ENCODE peak calls at places on chromosome 14, in ten cellular contexts. B is cardiac fibroblast; Z is NCI-H345; E is AG04449; M is lung; L is stimulated activated CD4-positive, alpha-beta T cell treated with anti-CD3 and anti-CD28 coated beads, Interleukin-1b, Interleukin-23, amount 100 ng/mL, for 4 hours; H is activated T-helper 1 cell treated with Interleukin-2 at 50 U/mL for 16 hours; Q is BJ; F is ovary; J is ELF-1. A is an unnamed sample.

GRCh38 chr14:95300697-95301526 is 18.8 kb downstream of the CLMN start:
- DNase-seq in B (no peak), Z (no peak), E (no peak), M (no peak), L (no peak), H (no peak), Q (no peak), F (no peak), J (no peak), A (no peak)

GRCh38 chr14:38442208-38442607 is 186.3 kb upstream of the CLEC14A start:
- DNase-seq in B (peak), Z (no peak), E (no peak), M (no peak), L (no peak), H (no peak), Q (no peak), F (no peak), J (no peak), A (no peak)

GRCh38 chr14:102394717-102395378 is 32.1 kb downstream of the TECPR2 start:
- DNase-seq in B (no peak), Z (no peak), E (no peak), M (peak), L (no peak), H (no peak), Q (no peak), F (no peak), J (peak), A (no peak)

GRCh38 chr14:90681889-90682429 is 134.3 kb downstream of the TTC7B start:
- DNase-seq in B (no peak), Z (no peak), E (no peak), M (no peak), L (no peak), H (no peak), Q (no peak), F (no peak), J (no peak), A (no peak)

GRCh38 chr14:104694991-104695659 is 5.7 kb downstream of the INF2 start:
- DNase-seq in B (no peak), Z (peak), E (no peak), M (no peak), L (no peak), H (peak), Q (no peak), F (no peak), J (no peak), A (no peak)

GRCh38 chr14:44956866-44957265 is 4.9 kb downstream of the KLHL28 start:
- DNase-seq in B (no peak), Z (no peak), E (no peak), M (no peak), L (no peak), H (no peak), Q (no peak), F (no peak), J (no peak), A (no peak)

GRCh38 chr14:68685419-68686211 is 107.3 kb downstream of the ZFP36L1 start:
- DNase-seq in B (peak), Z (no peak), E (no peak), M (no peak), L (peak), H (peak), Q (no peak), F (peak), J (peak), A (no peak)

GRCh38 chr14:92740440-92740839 is 8.0 kb downstream of the LGMN start:
- DNase-seq in B (no peak), Z (no peak), E (no peak), M (no peak), L (no peak), H (no peak), Q (no peak), F (no peak), J (no peak), A (no peak)

GRCh38 chr14:97276573-97276972 is 479.4 kb downstream of the VRK1 start:
- DNase-seq in B (no peak), Z (no peak), E (no peak), M (no peak), L (no peak), H (no peak), Q (no peak), F (no peak), J (no peak), A (no peak)

GRCh38 chr14:24965934-24966593 is 83.9 kb downstream of the STXBP6 start:
- DNase-seq in B (peak), Z (no peak), E (peak), M (no peak), L (no peak), H (no peak), Q (peak), F (no peak), J (peak), A (no peak)

GRCh38 chr14:91870001-91870400 is 2.7 kb upstream of the TC2N start:
- DNase-seq in B (no peak), Z (no peak), E (no peak), M (no peak), L (peak), H (peak), Q (no peak), F (no peak), J (no peak), A (no peak)

GRCh38 chr14:104423715-104424405 is 155.7 kb upstream of the C14orf180 start:
- DNase-seq in B (no peak), Z (no peak), E (no peak), M (peak), L (no peak), H (no peak), Q (no peak), F (peak), J (no peak), A (no peak)

GRCh38 chr14:102731871-102732800 is 45.1 kb upstream of the TRAF3 start:
- DNase-seq in B (no peak), Z (no peak), E (no peak), M (no peak), L (no peak), H (no peak), Q (no peak), F (no peak), J (no peak), A (no peak)

GRCh38 chr14:77031680-77032482 is 3.4 kb upstream of the IRF2BPL start:
- DNase-seq in B (peak), Z (no peak), E (no peak), M (no peak), L (no peak), H (no peak), Q (no peak), F (peak), J (no peak), A (peak)

GRCh38 chr14:50813544-50813863 is 17.5 kb downstream of the NIN start:
- DNase-seq in B (no peak), Z (no peak), E (no peak), M (no peak), L (no peak), H (no peak), Q (no peak), F (no peak), J (no peak), A (no peak)

GRCh38 chr14:70808023-70808401 is 1.3 kb downstream of the MAP3K9 start:
- DNase-seq in B (no peak), Z (peak), E (no peak), M (peak), L (peak), H (peak), Q (no peak), F (no peak), J (peak), A (peak)

GRCh38 chr14:105528859-105529505 is 2.6 kb downstream of the TMEM121 start:
- DNase-seq in B (no peak), Z (no peak), E (no peak), M (no peak), L (peak), H (no peak), Q (no peak), F (no peak), J (peak), A (no peak)

GRCh38 chr14:69353168-69353567 is 44.9 kb downstream of the ERH start:
- DNase-seq in B (no peak), Z (no peak), E (no peak), M (no peak), L (no peak), H (no peak), Q (no peak), F (no peak), J (no peak), A (no peak)

GRCh38 chr14:105354541-105354940 is 40.0 kb downstream of the PACS2 start:
- DNase-seq in B (no peak), Z (no peak), E (no peak), M (no peak), L (no peak), H (no peak), Q (no peak), F (no peak), J (no peak), A (no peak)

GRCh38 chr14:29580763-29581162 is 346.9 kb downstream of the PRKD1 start:
- DNase-seq in B (no peak), Z (no peak), E (no peak), M (no peak), L (no peak), H (no peak), Q (no peak), F (no peak), J (no peak), A (no peak)

GRCh38 chr14:54188036-54188666 is 208.7 kb upstream of the CDKN3 start:
- DNase-seq in B (no peak), Z (no peak), E (no peak), M (no peak), L (no peak), H (no peak), Q (no peak), F (no peak), J (peak), A (no peak)

GRCh38 chr14:96567289-96567899 is 65.2 kb downstream of the PAPOLA start:
- DNase-seq in B (peak), Z (peak), E (peak), M (no peak), L (no peak), H (no peak), Q (no peak), F (no peak), J (no peak), A (no peak)

GRCh38 chr14:92692822-92693226 is 55.6 kb downstream of the LGMN start:
- DNase-seq in B (peak), Z (peak), E (no peak), M (peak), L (no peak), H (peak), Q (no peak), F (no peak), J (no peak), A (peak)

GRCh38 chr14:104150201-104151027 is 12.0 kb downstream of the KIF26A start:
- DNase-seq in B (peak), Z (peak), E (no peak), M (no peak), L (no peak), H (no peak), Q (peak), F (peak), J (peak), A (peak)

GRCh38 chr14:24372701-24373416 is 4.9 kb downstream of the NFATC4 start:
- DNase-seq in B (peak), Z (peak), E (no peak), M (no peak), L (no peak), H (no peak), Q (no peak), F (peak), J (no peak), A (no peak)

GRCh38 chr14:23481362-23481970 is 12.0 kb downstream of the NGDN start:
- DNase-seq in B (peak), Z (no peak), E (no peak), M (no peak), L (no peak), H (no peak), Q (no peak), F (no peak), J (peak), A (no peak)

GRCh38 chr14:53630336-53630735 is 326.3 kb downstream of the BMP4 start:
- DNase-seq in B (peak), Z (peak), E (no peak), M (no peak), L (no peak), H (no peak), Q (no peak), F (no peak), J (no peak), A (no peak)

GRCh38 chr14:24818054-24818822 is 184.2 kb upstream of the GZMB start:
- DNase-seq in B (no peak), Z (no peak), E (no peak), M (no peak), L (no peak), H (no peak), Q (no peak), F (no peak), J (peak), A (no peak)

GRCh38 chr14:95703805-95704204 is 10.1 kb downstream of the TCL1A start:
- DNase-seq in B (no peak), Z (no peak), E (no peak), M (no peak), L (no peak), H (no peak), Q (no peak), F (no peak), J (no peak), A (no peak)

GRCh38 chr14:61269321-61270083 is 11.6 kb downstream of the TMEM30B start:
- DNase-seq in B (peak), Z (peak), E (no peak), M (peak), L (peak), H (peak), Q (no peak), F (peak), J (peak), A (peak)

GRCh38 chr14:101897326-101897725 is 67.0 kb upstream of the DYNC1H1 start:
- DNase-seq in B (no peak), Z (no peak), E (no peak), M (no peak), L (no peak), H (no peak), Q (no peak), F (no peak), J (no peak), A (no peak)

GRCh38 chr14:91261115-91261514 is 16.6 kb upstream of the GPR68 start:
- DNase-seq in B (no peak), Z (no peak), E (no peak), M (no peak), L (no peak), H (no peak), Q (no peak), F (no peak), J (no peak), A (no peak)

A was measured in ureter.